ENCODE peak calls at places on chromosome 7, in five cellular contexts. One of them, this sample, is unnamed.

GRCh38 chr7:44750921-44751571 is 2.4 kb downstream of the ZMIZ2 start:
- DNase-seq in NCI-H510A: no peak
- DNase-seq in GM23248: no peak
- DNase-seq in T follicular helper cell: peak
- DNase-seq in fibroblast of lung: peak
- DNase-seq in this sample: no peak

GRCh38 chr7:45446195-45446944 is 127.8 kb upstream of the ADCY1 start:
- DNase-seq in NCI-H510A: no peak
- DNase-seq in GM23248: no peak
- DNase-seq in T follicular helper cell: no peak
- DNase-seq in fibroblast of lung: peak
- DNase-seq in this sample: no peak

GRCh38 chr7:64729089-64729848 is 63.3 kb downstream of the ZNF107 start:
- DNase-seq in NCI-H510A: no peak
- DNase-seq in GM23248: no peak
- DNase-seq in T follicular helper cell: no peak
- DNase-seq in fibroblast of lung: no peak
- DNase-seq in this sample: no peak

GRCh38 chr7:131031100-131031868 is 296.4 kb upstream of the MKLN1 start:
- DNase-seq in NCI-H510A: no peak
- DNase-seq in GM23248: no peak
- DNase-seq in T follicular helper cell: no peak
- DNase-seq in fibroblast of lung: no peak
- DNase-seq in this sample: no peak

GRCh38 chr7:43394441-43395130 is 188.3 kb upstream of the STK17A start:
- DNase-seq in NCI-H510A: no peak
- DNase-seq in GM23248: peak
- DNase-seq in T follicular helper cell: no peak
- DNase-seq in fibroblast of lung: peak
- DNase-seq in this sample: peak

GRCh38 chr7:23403970-23404369 is 66.3 kb downstream of the IGF2BP3 start:
- DNase-seq in NCI-H510A: no peak
- DNase-seq in GM23248: no peak
- DNase-seq in T follicular helper cell: no peak
- DNase-seq in fibroblast of lung: no peak
- DNase-seq in this sample: no peak

GRCh38 chr7:157150825-157151412 is 12.2 kb downstream of the UBE3C start:
- DNase-seq in NCI-H510A: peak
- DNase-seq in GM23248: peak
- DNase-seq in T follicular helper cell: no peak
- DNase-seq in fibroblast of lung: peak
- DNase-seq in this sample: peak

GRCh38 chr7:80018941-80019808 is 115.5 kb upstream of the GNAI1 start:
- DNase-seq in NCI-H510A: no peak
- DNase-seq in GM23248: peak
- DNase-seq in T follicular helper cell: no peak
- DNase-seq in fibroblast of lung: peak
- DNase-seq in this sample: peak

GRCh38 chr7:18778594-18778993 is 283.0 kb downstream of the HDAC9 start:
- DNase-seq in NCI-H510A: no peak
- DNase-seq in GM23248: peak
- DNase-seq in T follicular helper cell: no peak
- DNase-seq in fibroblast of lung: peak
- DNase-seq in this sample: peak

GRCh38 chr7:137834552-137834951 is 12.2 kb downstream of the DGKI start:
- DNase-seq in NCI-H510A: no peak
- DNase-seq in GM23248: no peak
- DNase-seq in T follicular helper cell: no peak
- DNase-seq in fibroblast of lung: no peak
- DNase-seq in this sample: no peak

GRCh38 chr7:15332962-15333361 is 228.9 kb downstream of the AGMO start:
- DNase-seq in NCI-H510A: no peak
- DNase-seq in GM23248: no peak
- DNase-seq in T follicular helper cell: no peak
- DNase-seq in fibroblast of lung: no peak
- DNase-seq in this sample: no peak

GRCh38 chr7:139620676-139621344 is 97.3 kb downstream of the CLEC2L start:
- DNase-seq in NCI-H510A: peak
- DNase-seq in GM23248: peak
- DNase-seq in T follicular helper cell: peak
- DNase-seq in fibroblast of lung: peak
- DNase-seq in this sample: peak

GRCh38 chr7:20197837-20198236 is 19.3 kb downstream of the MACC1 start:
- DNase-seq in NCI-H510A: no peak
- DNase-seq in GM23248: no peak
- DNase-seq in T follicular helper cell: no peak
- DNase-seq in fibroblast of lung: no peak
- DNase-seq in this sample: no peak

GRCh38 chr7:101817031-101817929 is at the start of gene CUX1:
- DNase-seq in NCI-H510A: no peak
- DNase-seq in GM23248: peak
- DNase-seq in T follicular helper cell: peak
- DNase-seq in fibroblast of lung: no peak
- DNase-seq in this sample: peak

GRCh38 chr7:11373546-11374142 is 400.0 kb downstream of the PHF14 start:
- DNase-seq in NCI-H510A: no peak
- DNase-seq in GM23248: peak
- DNase-seq in T follicular helper cell: no peak
- DNase-seq in fibroblast of lung: peak
- DNase-seq in this sample: peak

GRCh38 chr7:16587785-16588184 is 57.8 kb downstream of the ANKMY2 start:
- DNase-seq in NCI-H510A: no peak
- DNase-seq in GM23248: no peak
- DNase-seq in T follicular helper cell: no peak
- DNase-seq in fibroblast of lung: no peak
- DNase-seq in this sample: no peak

GRCh38 chr7:925601-926000 is 28.9 kb downstream of the ADAP1 start:
- DNase-seq in NCI-H510A: no peak
- DNase-seq in GM23248: no peak
- DNase-seq in T follicular helper cell: no peak
- DNase-seq in fibroblast of lung: no peak
- DNase-seq in this sample: no peak

GRCh38 chr7:45595809-45596664 is 21.9 kb downstream of the ADCY1 start:
- DNase-seq in NCI-H510A: no peak
- DNase-seq in GM23248: no peak
- DNase-seq in T follicular helper cell: no peak
- DNase-seq in fibroblast of lung: no peak
- DNase-seq in this sample: no peak

GRCh38 chr7:99143853-99144672 is at the start of gene SMURF1:
- DNase-seq in NCI-H510A: peak
- DNase-seq in GM23248: peak
- DNase-seq in T follicular helper cell: peak
- DNase-seq in fibroblast of lung: peak
- DNase-seq in this sample: peak

GRCh38 chr7:91293136-91293535 is 28.9 kb downstream of the FZD1 start:
- DNase-seq in NCI-H510A: no peak
- DNase-seq in GM23248: no peak
- DNase-seq in T follicular helper cell: no peak
- DNase-seq in fibroblast of lung: no peak
- DNase-seq in this sample: no peak